ENCODE peak calls at places on chromosomes 16 and 17, in four cellular contexts. J is AG09319, P is neuronal stem cell, L is KBM-7. N is an unnamed sample.

GRCh38 chr17:74439691-74440567 is 8.0 kb downstream of the GPRC5C start:
- DNase-seq in J (no peak), P (no peak), L (no peak), N (no peak)

GRCh38 chr17:80387071-80387470 is 27.9 kb upstream of the ENDOV start:
- DNase-seq in J (no peak), L (no peak), P (no peak), N (no peak)

GRCh38 chr17:47401100-47401499 is 77.3 kb downstream of the EFCAB13 start:
- DNase-seq in L (no peak), J (no peak), P (no peak), N (no peak)

GRCh38 chr17:19461139-19461538 is 50.1 kb downstream of the RNF112 start:
- DNase-seq in J (no peak), L (no peak), P (no peak), N (no peak)

GRCh38 chr16:12150600-12150999 is 174.1 kb downstream of the SNX29 start:
- DNase-seq in J (no peak), P (no peak), L (peak), N (no peak)

GRCh38 chr16:18853694-18854093 is 52.3 kb upstream of the ARL6IP1 start:
- DNase-seq in P (no peak), L (no peak), J (peak), N (no peak)

GRCh38 chr16:56774009-56774408 is 44.1 kb downstream of the NUP93 start:
- DNase-seq in J (no peak), L (no peak), P (no peak), N (no peak)

GRCh38 chr17:43952724-43953666 is 745 bp downstream of the PYY start:
- DNase-seq in L (no peak), J (no peak), P (peak), N (no peak)

GRCh38 chr16:65875362-65876199 is 490.9 kb upstream of the CDH5 start:
- DNase-seq in L (no peak), P (no peak), J (no peak), N (no peak)

GRCh38 chr16:85104821-85105391 is 7.4 kb downstream of the CIBAR2 start:
- DNase-seq in L (peak), P (no peak), J (no peak), N (no peak)

GRCh38 chr16:30658731-30659506 is 688 bp downstream of the FBRS start:
- DNase-seq in J (peak), P (peak), L (peak), N (peak)

GRCh38 chr16:74073471-74073870 is 223.1 kb upstream of the PSMD7 start:
- DNase-seq in J (peak), P (no peak), L (no peak), N (peak)

GRCh38 chr17:27808629-27809028 is 8.3 kb upstream of the NOS2 start:
- DNase-seq in L (no peak), J (no peak), P (no peak), N (no peak)

GRCh38 chr17:77570565-77570898 is 388.0 kb upstream of the TNRC6C start:
- DNase-seq in L (no peak), P (no peak), J (no peak), N (no peak)

GRCh38 chr16:21033707-21034106 is 116.9 kb downstream of the DNAH3 start:
- DNase-seq in P (no peak), L (no peak), J (no peak), N (no peak)

GRCh38 chr17:31533546-31534155 is 142.2 kb downstream of the RAB11FIP4 start:
- DNase-seq in P (peak), L (peak), J (peak), N (no peak)

GRCh38 chr16:10867199-10867598 is 9.8 kb upstream of the CIITA start:
- DNase-seq in L (no peak), J (no peak), P (no peak), N (no peak)

GRCh38 chr17:41428591-41429326 is 4.4 kb upstream of the KRT37 start:
- DNase-seq in L (no peak), P (no peak), J (no peak), N (no peak)

GRCh38 chr17:37558299-37558698 is 50.9 kb downstream of the SYNRG start:
- DNase-seq in L (no peak), P (no peak), J (no peak), N (no peak)

GRCh38 chr17:66343531-66344078 is 41.2 kb downstream of the PRKCA start:
- DNase-seq in J (no peak), L (peak), P (no peak), N (no peak)

GRCh38 chr17:21228111-21228510 is 14.2 kb upstream of the TMEM11 start:
- DNase-seq in P (no peak), L (no peak), J (no peak), N (no peak)

GRCh38 chr17:10171057-10171456 is 27.3 kb downstream of the GAS7 start:
- DNase-seq in P (no peak), J (no peak), L (peak), N (peak)

GRCh38 chr17:48678141-48678971 is 44.0 kb downstream of the PRAC1 start:
- DNase-seq in L (peak), P (peak), J (no peak), N (peak)

GRCh38 chr16:1770328-1771071 is 843 bp downstream of the NME3 start:
- DNase-seq in J (no peak), L (no peak), P (peak), N (peak)

GRCh38 chr17:40345161-40346034 is 19.1 kb downstream of the GJD3 start:
- DNase-seq in J (no peak), L (peak), P (peak), N (no peak)

GRCh38 chr16:4613636-4614570 is 785 bp downstream of the UBALD1 start:
- DNase-seq in J (no peak), L (peak), P (no peak), N (no peak)

GRCh38 chr17:7043544-7044268 is at the start of gene SLC16A11:
- DNase-seq in L (no peak), J (no peak), P (no peak), N (no peak)

GRCh38 chr17:67813803-67814180 is 11.5 kb upstream of the BPTF start:
- DNase-seq in J (no peak), P (no peak), L (no peak), N (no peak)